ENCODE peak calls at places on chromosomes 12 and 14, in seven cellular contexts. B, E, L, T, Q, J and U are unnamed samples.
A peak's percentile ranks its signal among the peaks of the same experiment; 100 is the strongest.

GRCh38 chr14:87494010-87494409 is 499.0 kb downstream of the GALC start:
- DNase-seq in E (no peak), T (no peak), L (no peak), J (no peak), Q (no peak), B (no peak), U (no peak)

GRCh38 chr14:68690106-68690960 is 102.5 kb downstream of the ZFP36L1 start:
- DNase-seq in J (no peak), T (no peak), E (no peak), Q (no peak), L (no peak), B (no peak), U (no peak)

GRCh38 chr12:109115758-109116610 is at the start of gene ACACB:
- DNase-seq in B (no peak), J (no peak), E (peak; percentile 94), T (peak; percentile 30), L (no peak), Q (peak; percentile 77), U (no peak)

GRCh38 chr14:86057018-86057667 is 527.2 kb downstream of the FLRT2 start:
- DNase-seq in B (no peak), L (no peak), Q (peak; percentile 9), T (peak; percentile 39), E (no peak), J (peak; percentile 53), U (peak; percentile 16)

GRCh38 chr12:709631-710030 is 42.7 kb upstream of the WNK1 start:
- DNase-seq in B (no peak), E (no peak), L (no peak), J (no peak), T (no peak), Q (no peak), U (no peak)

GRCh38 chr14:99660794-99661193 is 15.9 kb downstream of the HHIPL1 start:
- DNase-seq in L (no peak), T (no peak), J (no peak), E (no peak), Q (no peak), B (no peak), U (no peak)

GRCh38 chr12:26978801-26979200 is 35.4 kb downstream of the TM7SF3 start:
- DNase-seq in B (no peak), Q (no peak), J (no peak), T (no peak), L (no peak), E (no peak), U (no peak)

GRCh38 chr14:102776761-102777710 is at the start of gene TRAF3:
- DNase-seq in T (peak; percentile 78), Q (peak; percentile 65), E (no peak), B (peak; percentile 69), L (peak; percentile 18), J (peak; percentile 34), U (peak; percentile 58)

GRCh38 chr12:76927170-76927784 is 48.5 kb upstream of the CSRP2 start:
- DNase-seq in Q (no peak), J (no peak), B (no peak), T (peak; percentile 68), E (no peak), L (no peak), U (peak; percentile 43)